ENCODE peak calls at places on chromosomes 1 and 21, in four cellular contexts. J is CD4-positive, CD25-positive, alpha-beta regulatory T cell; Z is Peyer's patch; D is cardiac fibroblast. P is an unnamed sample.

GRCh38 chr1:41483960-41484844 is at the start of gene EDN2:
- DNase-seq in D (no peak), Z (no peak), J (no peak), P (no peak)

GRCh38 chr1:15062479-15063099 is 91.0 kb upstream of the TMEM51 start:
- DNase-seq in J (no peak), D (no peak), Z (no peak), P (no peak)

GRCh38 chr1:20974069-20974468 is 187.0 kb upstream of the HP1BP3 start:
- DNase-seq in J (no peak), D (no peak), Z (no peak), P (no peak)

GRCh38 chr1:19042675-19043578 is 86.5 kb upstream of the IFFO2 start:
- DNase-seq in J (no peak), D (no peak), Z (no peak), P (no peak)

GRCh38 chr1:67862685-67863084 is 29.4 kb upstream of the GNG12 start:
- DNase-seq in D (no peak), J (no peak), Z (no peak), P (no peak)

GRCh38 chr1:228178737-228179720 is 13.4 kb downstream of the IBA57 start:
- DNase-seq in J (no peak), D (no peak), Z (no peak), P (no peak)

GRCh38 chr1:119250299-119250698 is 109.8 kb upstream of the WARS2 start:
- DNase-seq in D (no peak), Z (no peak), J (no peak), P (no peak)

GRCh38 chr1:10178602-10179407 is 31.6 kb upstream of the KIF1B start:
- DNase-seq in J (no peak), D (no peak), Z (no peak), P (no peak)

GRCh38 chr1:19877351-19877750 is 4.8 kb upstream of the OTUD3 start:
- DNase-seq in J (no peak), Z (no peak), D (no peak), P (no peak)

GRCh38 chr1:25700626-25701025 is 84.0 kb downstream of the MAN1C1 start:
- DNase-seq in Z (no peak), D (peak; percentile 24), J (no peak), P (no peak)

GRCh38 chr1:75174031-75174760 is 40.0 kb downstream of the LHX8 start:
- DNase-seq in J (no peak), D (no peak), Z (no peak), P (no peak)

GRCh38 chr1:195591917-195592672 is 1016.1 kb downstream of the KCNT2 start:
- DNase-seq in Z (no peak), J (no peak), D (no peak), P (no peak)
- H3K4me3 ChIP-seq in Z (no peak overlapping the region), J (no peak overlapping the region), D (no peak overlapping the region), P (no peak overlapping the region)

GRCh38 chr1:22450421-22451021 is 1.1 kb upstream of the ZBTB40 start:
- DNase-seq in D (no peak), J (no peak), Z (no peak), P (no peak)
- H3K4me3 ChIP-seq in D (no peak overlapping the region), J (no peak overlapping the region), Z (no peak overlapping the region), P (no peak overlapping the region)

DNA sequence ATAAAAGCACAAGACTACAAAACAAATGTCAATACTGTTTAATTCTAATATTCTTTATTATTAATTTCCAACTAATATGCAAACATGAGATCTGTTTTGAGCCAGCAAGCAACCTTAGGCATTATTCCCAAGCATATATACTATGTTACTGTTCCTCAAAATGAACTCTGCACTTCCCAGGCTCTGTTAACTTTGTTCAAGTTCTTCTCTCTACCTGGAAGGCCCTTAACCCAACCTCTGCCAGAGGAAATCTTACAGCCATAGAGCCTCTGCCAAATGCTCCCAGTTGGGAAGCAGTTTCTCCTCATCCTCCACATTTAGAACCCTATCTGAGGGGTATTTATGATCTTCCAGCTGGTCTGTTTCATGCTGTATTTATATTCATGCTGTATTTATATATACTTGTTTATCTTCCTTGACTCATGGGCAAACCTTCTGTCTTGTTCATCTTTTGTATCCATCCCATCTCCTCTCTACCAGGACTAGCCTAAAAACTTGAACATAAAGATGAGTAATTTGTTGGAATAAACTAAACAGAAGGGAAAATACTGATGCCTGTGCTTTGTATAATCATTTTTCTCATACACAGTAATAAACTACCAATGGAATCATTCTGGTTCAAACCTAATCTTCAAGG is 5.3 kb downstream of the IVNS1ABP start:
- DNase-seq in J (no peak), Z (no peak), D (no peak), P (no peak)
- H3K4me3 ChIP-seq in J (peak overlapping the region; percentile 100), Z (no peak overlapping the region), D (no peak overlapping the region), P (no peak overlapping the region)

DNA sequence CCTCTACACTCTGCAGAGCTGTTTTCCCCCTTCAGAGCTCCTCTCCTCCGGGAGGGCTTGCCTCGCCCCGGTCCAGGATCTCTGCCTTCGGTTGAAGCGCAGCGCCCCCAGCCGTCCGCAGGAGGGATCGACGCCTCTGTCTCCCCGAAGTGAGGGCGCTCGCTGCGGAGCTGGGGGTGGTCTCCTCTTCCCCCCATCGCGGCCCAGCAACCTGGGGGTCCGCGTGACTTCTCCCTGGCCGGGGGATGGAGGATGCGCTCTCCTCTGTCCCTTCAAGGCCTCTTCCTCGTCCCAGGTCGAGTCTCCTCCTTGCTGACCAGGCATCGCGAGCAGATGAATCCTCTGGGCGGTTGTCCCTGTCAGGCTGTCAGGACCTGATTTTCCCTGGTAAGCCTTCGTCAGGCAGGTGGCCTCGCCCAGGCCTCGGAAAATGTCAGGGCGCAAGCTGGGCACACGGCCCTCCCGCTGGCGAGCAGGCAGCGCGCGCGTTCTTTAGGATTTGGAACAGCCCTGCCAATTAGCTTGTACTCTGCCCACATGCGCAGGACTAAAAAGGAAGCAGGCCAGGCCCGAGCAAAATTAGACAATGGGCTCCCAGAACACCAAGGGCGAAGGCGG is 90.5 kb downstream of the EDEM3 start:
- DNase-seq in J (peak; percentile 6), D (peak; percentile 80), Z (no peak), P (peak; percentile 29)
- H3K4me3 ChIP-seq in J (no peak overlapping the region), D (peak overlapping the region; percentile 46), Z (no peak overlapping the region), P (peak overlapping the region; percentile 54)

DNA sequence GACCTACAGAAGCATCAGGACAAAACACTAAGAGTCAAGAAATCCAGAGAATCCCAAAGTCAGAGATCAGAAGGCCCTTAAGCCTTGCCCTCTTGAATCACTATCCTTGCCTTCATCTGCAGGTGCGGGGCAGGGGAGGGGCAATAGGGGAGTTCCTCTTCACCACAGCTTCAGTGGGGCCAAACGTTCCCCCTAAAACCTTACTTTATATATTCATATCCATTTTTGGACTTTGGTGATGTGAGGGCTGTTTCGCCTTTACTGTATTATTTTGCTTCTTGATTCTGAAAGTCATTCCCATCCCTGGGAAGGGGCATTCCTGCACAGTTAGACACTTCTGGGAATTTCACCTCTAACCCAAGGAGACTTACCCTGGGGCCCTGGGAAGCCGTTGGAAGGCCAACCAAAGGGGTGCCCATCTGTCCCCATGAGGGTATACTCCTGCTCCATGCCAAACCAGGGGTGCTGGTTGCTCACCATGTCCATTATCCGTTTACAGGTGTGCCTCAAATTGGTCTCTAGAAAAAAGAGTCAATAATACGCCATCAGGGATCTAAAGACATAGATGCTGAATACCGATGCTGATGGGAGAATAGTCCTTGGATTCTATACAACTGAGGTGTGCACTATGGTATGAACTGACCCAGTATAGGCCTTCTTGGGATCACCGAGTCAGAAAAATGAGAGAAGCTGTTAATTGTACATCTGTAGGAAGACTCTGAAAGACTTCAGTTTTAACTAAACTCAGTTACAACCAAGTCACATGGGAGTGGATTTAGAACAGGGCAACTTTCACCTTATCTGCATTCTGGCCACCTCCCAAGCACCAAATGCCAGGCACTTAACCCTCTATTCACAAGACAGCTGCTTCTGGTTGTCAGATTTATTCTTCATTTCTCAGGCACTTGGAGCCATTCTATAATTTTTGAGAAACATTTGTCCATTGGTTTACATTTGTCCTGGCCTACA is 5.4 kb downstream of the GLUL start:
- DNase-seq in J (no peak), D (no peak), Z (no peak), P (no peak)
- H3K4me3 ChIP-seq in J (no peak overlapping the region), D (no peak overlapping the region), Z (no peak overlapping the region), P (no peak overlapping the region)

GRCh38 chr1:45552309-45552708 is 1.7 kb downstream of the AKR1A1 start:
- DNase-seq in D (no peak), Z (no peak), J (no peak), P (no peak)
- H3K4me3 ChIP-seq in D (peak overlapping the region; percentile 95), Z (no peak overlapping the region), J (no peak overlapping the region), P (peak overlapping the region; percentile 2)

GRCh38 chr1:42957229-42957879 is 1.3 kb downstream of the SLC2A1 start:
- DNase-seq in J (no peak), Z (no peak), D (no peak), P (no peak)

GRCh38 chr1:42957880-42958487 is 684 bp downstream of the SLC2A1 start:
- DNase-seq in D (peak; percentile 64), J (peak; percentile 59), Z (peak; percentile 66), P (peak; percentile 23)

GRCh38 chr1:42953182-42954180 is 5.2 kb downstream of the SLC2A1 start:
- DNase-seq in J (no peak), D (no peak), Z (no peak), P (no peak)

GRCh38 chr1:42956739-42957138 is 1.9 kb downstream of the SLC2A1 start:
- DNase-seq in D (no peak), J (no peak), Z (no peak), P (no peak)

GRCh38 chr1:42955311-42956063 is 3.2 kb downstream of the SLC2A1 start:
- DNase-seq in J (no peak), Z (no peak), D (no peak), P (no peak)
- H3K4me3 ChIP-seq in J (peak overlapping the region; percentile 37), Z (peak overlapping the region; percentile 1), D (no peak overlapping the region), P (no peak overlapping the region)

GRCh38 chr21:39181205-39181818 is 1.9 kb downstream of the PSMG1 start:
- DNase-seq in D (no peak), Z (no peak), J (no peak), P (no peak)
- H3K4me3 ChIP-seq in D (peak overlapping the region; percentile 90), Z (no peak overlapping the region), J (peak overlapping the region; percentile 85), P (peak overlapping the region; percentile 90)

DNA sequence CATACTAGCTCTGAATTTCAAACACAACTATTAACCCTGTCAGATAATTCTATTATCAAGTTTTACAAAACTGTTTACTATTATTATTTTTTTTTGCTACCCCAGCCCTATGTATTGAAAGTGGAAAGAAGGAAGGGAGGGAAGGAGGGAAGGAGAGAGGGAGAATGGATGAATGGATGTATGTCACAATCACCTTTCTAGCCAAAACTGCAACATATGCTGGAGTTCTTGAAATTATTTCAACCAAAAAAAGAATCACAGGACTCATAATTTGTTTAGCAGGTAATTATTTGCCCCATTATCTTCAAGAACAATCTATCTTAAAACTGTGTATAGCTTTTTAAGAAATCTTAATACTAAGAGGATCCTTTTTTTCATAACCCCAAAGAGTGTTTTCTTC is 5.4 kb downstream of the NRIP1 start:
- DNase-seq in J (no peak), Z (no peak), D (no peak), P (no peak)
- H3K4me3 ChIP-seq in J (no peak overlapping the region), Z (no peak overlapping the region), D (peak overlapping the region; percentile 28), P (no peak overlapping the region)

DNA sequence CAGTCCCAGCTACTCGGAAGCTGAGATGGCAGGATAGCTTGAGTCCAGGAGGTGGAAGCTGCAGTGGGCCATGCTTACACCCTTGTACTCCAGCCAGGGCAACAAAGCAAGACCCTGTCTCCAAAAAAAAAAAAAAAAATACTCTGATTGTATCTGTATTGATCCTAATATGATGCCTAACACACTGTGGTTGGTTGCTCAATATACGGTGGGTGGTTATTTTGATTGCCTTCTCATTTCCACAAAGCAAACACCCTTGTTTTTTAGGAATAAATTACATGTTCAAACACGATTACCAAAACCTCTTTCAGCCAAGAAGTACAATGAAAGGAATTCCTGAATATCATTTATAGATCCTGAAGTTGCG is 3.4 kb downstream of the EGLN1 start:
- DNase-seq in Z (no peak), D (no peak), J (no peak), P (no peak)
- H3K4me3 ChIP-seq in Z (no peak overlapping the region), D (peak overlapping the region; percentile 87), J (peak overlapping the region; percentile 97), P (peak overlapping the region; percentile 83)

P was measured in brain microvascular endothelial cell.